ENCODE peak calls at places on chromosome 1, in seven cellular contexts. N is pancreas, J is stomach, Q is tibial nerve, R is endothelial cell, P is OCI-LY7, G is cardiac muscle cell. L is an unnamed sample.

GRCh38 chr1:8660455-8660854 is 157.0 kb downstream of the RERE start:
- DNase-seq in N (no peak), J (no peak), Q (peak), R (no peak), P (peak), G (peak), L (no peak)

GRCh38 chr1:165829888-165830287 is 2.5 kb downstream of the UCK2 start:
- DNase-seq in N (no peak), J (no peak), Q (no peak), R (no peak), P (peak), G (no peak), L (no peak)

GRCh38 chr1:2602311-2602835 is 15.8 kb downstream of the PRXL2B start:
- DNase-seq in N (no peak), J (no peak), Q (no peak), R (no peak), P (no peak), G (no peak), L (no peak)

GRCh38 chr1:115330480-115331013 is 7.5 kb downstream of the NGF start:
- DNase-seq in N (no peak), J (no peak), Q (peak), R (no peak), P (no peak), G (no peak), L (no peak)

GRCh38 chr1:21651214-21652042 is 17.7 kb downstream of the RAP1GAP start:
- DNase-seq in N (no peak), J (peak), Q (no peak), R (no peak), P (no peak), G (peak), L (no peak)

GRCh38 chr1:45394342-45394741 is 54.1 kb upstream of the MUTYH start:
- DNase-seq in N (no peak), J (no peak), Q (no peak), R (no peak), P (peak), G (no peak), L (no peak)

GRCh38 chr1:40847023-40847740 is 15.0 kb downstream of the CITED4 start:
- DNase-seq in N (no peak), J (no peak), Q (no peak), R (no peak), P (no peak), G (no peak), L (no peak)

GRCh38 chr1:83734411-83734810 is 264.5 kb downstream of the TTLL7 start:
- DNase-seq in N (no peak), J (no peak), Q (no peak), R (no peak), P (no peak), G (no peak), L (no peak)

GRCh38 chr1:78839704-78840277 is 166.7 kb downstream of the ADGRL4 start:
- DNase-seq in N (no peak), J (peak), Q (peak), R (peak), P (peak), G (peak), L (no peak)

GRCh38 chr1:192657760-192658159 is 21.8 kb downstream of the RGS13 start:
- DNase-seq in N (no peak), J (no peak), Q (no peak), R (no peak), P (no peak), G (no peak), L (no peak)

GRCh38 chr1:244352156-244352830 is 99.4 kb downstream of the ADSS2 start:
- DNase-seq in N (no peak), J (peak), Q (no peak), R (no peak), P (no peak), G (no peak), L (no peak)

GRCh38 chr1:89974211-89974610 is 20.7 kb upstream of the ZNF326 start:
- DNase-seq in N (no peak), J (no peak), Q (no peak), R (no peak), P (no peak), G (no peak), L (no peak)

GRCh38 chr1:187928288-187928687 is 1099.5 kb downstream of the PLA2G4A start:
- DNase-seq in N (no peak), J (no peak), Q (no peak), R (peak), P (no peak), G (peak), L (no peak)

GRCh38 chr1:159161001-159161718 is 10.3 kb upstream of the CADM3 start:
- DNase-seq in N (peak), J (peak), Q (peak), R (peak), P (peak), G (peak), L (peak)

GRCh38 chr1:74937176-74937575 is 197.0 kb upstream of the LHX8 start:
- DNase-seq in N (no peak), J (no peak), Q (no peak), R (no peak), P (no peak), G (no peak), L (no peak)

GRCh38 chr1:147492207-147492606 is 49.1 kb upstream of the BCL9 start:
- DNase-seq in N (no peak), J (no peak), Q (no peak), R (no peak), P (no peak), G (no peak), L (no peak)

GRCh38 chr1:145926706-145927072 is 595 bp downstream of the RBM8A start:
- DNase-seq in N (no peak), J (no peak), Q (no peak), R (no peak), P (no peak), G (no peak), L (no peak)

GRCh38 chr1:116064616-116065015 is 46.6 kb upstream of the MAB21L3 start:
- DNase-seq in N (no peak), J (no peak), Q (no peak), R (no peak), P (no peak), G (peak), L (no peak)

GRCh38 chr1:41537788-41538351 is 53.4 kb upstream of the EDN2 start:
- DNase-seq in N (peak), J (peak), Q (no peak), R (no peak), P (no peak), G (peak), L (no peak)

GRCh38 chr1:1082239-1083180 is 8.4 kb upstream of the RNF223 start:
- DNase-seq in N (peak), J (peak), Q (no peak), R (peak), P (no peak), G (no peak), L (peak)

GRCh38 chr1:59298178-59298583 is 1.3 kb downstream of the FGGY start:
- DNase-seq in N (peak), J (no peak), Q (peak), R (no peak), P (no peak), G (no peak), L (no peak)

GRCh38 chr1:112767646-112768045 is 52.5 kb upstream of the PPM1J start:
- DNase-seq in N (no peak), J (no peak), Q (no peak), R (no peak), P (no peak), G (no peak), L (no peak)

GRCh38 chr1:180542530-180543171 is 16.1 kb upstream of the OVAAL start:
- DNase-seq in N (no peak), J (no peak), Q (no peak), R (no peak), P (no peak), G (no peak), L (no peak)

GRCh38 chr1:161791889-161792655 is 26.0 kb downstream of the ATF6 start:
- DNase-seq in N (no peak), J (no peak), Q (no peak), R (no peak), P (no peak), G (peak), L (no peak)

GRCh38 chr1:18362150-18362549 is 118.6 kb upstream of the KLHDC7A start:
- DNase-seq in N (no peak), J (no peak), Q (no peak), R (no peak), P (no peak), G (no peak), L (no peak)
- TF ChIP-seq CTCF in N (no peak), J (no peak), Q (no peak), R (no peak), P (no peak), G (no peak), L (no peak)

GRCh38 chr1:12177156-12177998 is 10.6 kb downstream of the TNFRSF1B start:
- DNase-seq in N (no peak), J (no peak), Q (no peak), R (no peak), P (no peak), G (no peak), L (no peak)
- TF ChIP-seq CTCF in N (no peak), J (no peak), Q (no peak), R (no peak), P (no peak), G (no peak), L (no peak)

DNA sequence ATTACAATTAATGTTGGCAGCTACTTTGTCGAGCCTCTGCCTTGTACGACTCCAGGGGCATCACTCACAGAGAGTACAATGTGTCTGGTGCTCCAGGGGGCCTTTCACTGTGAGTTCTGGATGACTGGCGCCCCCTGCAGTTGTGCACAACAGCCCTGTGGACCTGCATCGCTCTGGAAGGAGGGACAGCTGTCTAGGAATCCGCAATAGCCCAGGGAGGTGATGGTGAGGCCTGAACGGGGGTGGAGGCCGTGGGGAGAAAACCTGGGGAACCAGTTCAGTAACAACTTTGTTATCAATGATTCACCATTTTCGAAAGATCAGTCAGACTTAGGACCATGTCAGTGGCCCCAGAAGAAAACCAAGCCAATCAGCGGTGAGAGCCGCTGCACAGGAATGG is 189.1 kb downstream of the KAZN start:
- DNase-seq in N (no peak), J (no peak), Q (no peak), R (no peak), P (no peak), G (no peak), L (no peak)
- TF ChIP-seq CTCF in N (no peak), J (no peak), Q (no peak), R (no peak), P (peak), G (no peak), L (no peak)

GRCh38 chr1:23208527-23208926 is 8.8 kb downstream of the HTR1D start:
- DNase-seq in N (no peak), J (no peak), Q (no peak), R (no peak), P (no peak), G (no peak), L (no peak)

GRCh38 chr1:23211955-23212354 is 5.3 kb downstream of the HTR1D start:
- DNase-seq in N (no peak), J (no peak), Q (no peak), R (no peak), P (no peak), G (no peak), L (no peak)

GRCh38 chr1:23210963-23211362 is 6.3 kb downstream of the HTR1D start:
- DNase-seq in N (no peak), J (no peak), Q (no peak), R (no peak), P (no peak), G (no peak), L (no peak)

GRCh38 chr1:23209765-23210164 is 7.5 kb downstream of the HTR1D start:
- DNase-seq in N (no peak), J (no peak), Q (no peak), R (no peak), P (no peak), G (no peak), L (no peak)

GRCh38 chr1:23210351-23210785 is 6.9 kb downstream of the HTR1D start:
- DNase-seq in N (no peak), J (no peak), Q (no peak), R (no peak), P (peak), G (no peak), L (no peak)
- TF ChIP-seq CTCF in N (no peak), J (no peak), Q (no peak), R (no peak), P (peak), G (no peak), L (no peak)

GRCh38 chr1:207891148-207891547 is 19.8 kb downstream of the CD34 start:
- DNase-seq in N (no peak), J (peak), Q (no peak), R (no peak), P (no peak), G (no peak), L (no peak)

GRCh38 chr1:207886227-207886626 is 24.7 kb downstream of the CD34 start:
- DNase-seq in N (no peak), J (no peak), Q (no peak), R (no peak), P (no peak), G (no peak), L (no peak)

GRCh38 chr1:207887542-207887941 is 23.4 kb downstream of the CD34 start:
- DNase-seq in N (no peak), J (no peak), Q (no peak), R (no peak), P (no peak), G (no peak), L (no peak)

GRCh38 chr1:207890136-207890738 is 20.7 kb downstream of the CD34 start:
- DNase-seq in N (peak), J (peak), Q (peak), R (peak), P (no peak), G (peak), L (no peak)

GRCh38 chr1:207888647-207889046 is 22.3 kb downstream of the CD34 start:
- DNase-seq in N (no peak), J (peak), Q (peak), R (no peak), P (no peak), G (peak), L (no peak)
- TF ChIP-seq CTCF in N (no peak), J (no peak), Q (no peak), R (peak), P (no peak), G (peak), L (no peak)

GRCh38 chr1:223009421-223009820 is 133.6 kb downstream of the TLR5 start:
- DNase-seq in N (no peak), J (no peak), Q (no peak), R (no peak), P (no peak), G (no peak), L (no peak)

GRCh38 chr1:223007935-223008334 is 135.1 kb downstream of the TLR5 start:
- DNase-seq in N (no peak), J (no peak), Q (no peak), R (no peak), P (no peak), G (no peak), L (no peak)

GRCh38 chr1:223008808-223009207 is 134.2 kb downstream of the TLR5 start:
- DNase-seq in N (no peak), J (no peak), Q (no peak), R (no peak), P (no peak), G (no peak), L (no peak)

GRCh38 chr1:223007250-223007649 is 135.8 kb downstream of the TLR5 start:
- DNase-seq in N (no peak), J (no peak), Q (no peak), R (no peak), P (no peak), G (no peak), L (no peak)

GRCh38 chr1:223006794-223007193 is 136.3 kb downstream of the TLR5 start:
- DNase-seq in N (no peak), J (no peak), Q (no peak), R (no peak), P (no peak), G (no peak), L (no peak)
- TF ChIP-seq CTCF in N (no peak), J (no peak), Q (no peak), R (no peak), P (no peak), G (no peak), L (no peak)

GRCh38 chr1:109793089-109793485 is 29.4 kb upstream of the EPS8L3 start:
- DNase-seq in N (no peak), J (peak), Q (no peak), R (no peak), P (no peak), G (no peak), L (peak)

GRCh38 chr1:109791495-109792040 is 27.8 kb upstream of the EPS8L3 start:
- DNase-seq in N (no peak), J (peak), Q (no peak), R (no peak), P (no peak), G (no peak), L (peak)

GRCh38 chr1:109793486-109794318 is 30.0 kb upstream of the EPS8L3 start:
- DNase-seq in N (peak), J (peak), Q (no peak), R (no peak), P (no peak), G (peak), L (peak)

GRCh38 chr1:109790735-109791494 is 27.2 kb upstream of the EPS8L3 start:
- DNase-seq in N (peak), J (peak), Q (no peak), R (peak), P (peak), G (peak), L (peak)

GRCh38 chr1:109792056-109792831 is 28.5 kb upstream of the EPS8L3 start:
- DNase-seq in N (peak), J (peak), Q (peak), R (peak), P (no peak), G (peak), L (peak)
- TF ChIP-seq CTCF in N (no peak), J (no peak), Q (no peak), R (no peak), P (no peak), G (peak), L (no peak)

DNA sequence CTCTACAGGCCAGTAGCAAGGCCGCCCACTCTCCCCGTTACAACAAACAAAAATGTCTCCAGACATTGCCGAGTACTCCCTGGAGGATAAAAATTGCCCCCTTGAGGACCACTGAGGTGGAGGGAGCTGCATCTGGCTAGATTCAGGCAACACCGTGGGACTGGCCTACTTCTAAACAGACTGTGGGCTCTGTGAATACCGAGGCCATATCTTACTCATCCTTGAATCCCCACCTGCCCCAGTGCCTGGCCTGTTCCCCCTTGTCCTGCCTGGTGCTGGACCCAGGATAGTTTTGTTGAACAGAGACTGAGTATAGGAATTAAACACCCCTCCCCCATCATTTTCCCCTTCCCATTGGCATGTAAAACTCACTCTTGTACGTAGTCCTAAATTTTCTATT is 110.8 kb downstream of the ACTL8 start:
- DNase-seq in N (no peak), J (no peak), Q (no peak), R (no peak), P (no peak), G (no peak), L (no peak)
- TF ChIP-seq CTCF in N (no peak), J (no peak), Q (no peak), R (no peak), P (no peak), G (no peak), L (no peak)